ENCODE peak calls at places on chromosome 1, in five cellular contexts. H, S, N, Y and Q are unnamed samples.

GRCh38 chr1:246333855-246334254 is 173.2 kb downstream of the SMYD3 start:
- DNase-seq in H (no peak), S (no peak), N (no peak), Y (no peak), Q (no peak)

GRCh38 chr1:76949503-76949902 is 82.2 kb downstream of the ST6GALNAC5 start:
- DNase-seq in H (no peak), S (peak), N (no peak), Y (no peak), Q (no peak)

GRCh38 chr1:207824691-207825090 is 72.8 kb downstream of the CD46 start:
- DNase-seq in H (no peak), S (no peak), N (peak), Y (no peak), Q (peak)

GRCh38 chr1:12001996-12002493 is 17.3 kb upstream of the MIIP start:
- DNase-seq in H (peak), S (no peak), N (no peak), Y (no peak), Q (no peak)

GRCh38 chr1:30788580-30789387 is 31.2 kb upstream of the LAPTM5 start:
- DNase-seq in H (no peak), S (no peak), N (no peak), Y (no peak), Q (no peak)

GRCh38 chr1:185155600-185156320 is 993 bp downstream of the TRMT1L start:
- DNase-seq in H (no peak), S (peak), N (no peak), Y (no peak), Q (no peak)

GRCh38 chr1:85153149-85153891 is 47.5 kb downstream of the SYDE2 start:
- DNase-seq in H (no peak), S (no peak), N (no peak), Y (no peak), Q (no peak)

GRCh38 chr1:155077758-155078495 is 710 bp upstream of the EFNA3 start:
- DNase-seq in H (no peak), S (no peak), N (peak), Y (no peak), Q (no peak)

GRCh38 chr1:203419558-203419957 is 56.0 kb upstream of the PRELP start:
- DNase-seq in H (no peak), S (no peak), N (no peak), Y (no peak), Q (no peak)

DNA sequence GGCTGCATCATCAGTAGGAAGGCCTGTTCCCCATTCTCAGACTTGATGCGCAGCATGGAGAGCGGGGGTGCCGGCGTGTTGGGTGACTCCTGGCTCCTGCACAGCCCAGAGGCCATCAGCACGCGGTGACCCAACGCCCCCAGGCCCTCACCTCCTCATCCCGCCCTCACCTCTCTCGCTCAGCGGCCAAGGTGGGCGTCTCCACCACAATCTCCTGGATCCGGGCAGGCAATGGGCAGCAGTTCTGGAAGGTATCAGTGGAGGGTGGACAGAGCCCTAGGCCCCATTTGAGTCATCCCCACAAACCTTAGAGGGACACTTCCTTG is 2.8 kb downstream of the SH3BGRL3 start:
- DNase-seq in H (no peak), S (no peak), N (no peak), Y (no peak), Q (peak)
- TF ChIP-seq POLR2A in H (no peak), S (peak), N (no peak), Y (no peak), Q (no peak)

DNA sequence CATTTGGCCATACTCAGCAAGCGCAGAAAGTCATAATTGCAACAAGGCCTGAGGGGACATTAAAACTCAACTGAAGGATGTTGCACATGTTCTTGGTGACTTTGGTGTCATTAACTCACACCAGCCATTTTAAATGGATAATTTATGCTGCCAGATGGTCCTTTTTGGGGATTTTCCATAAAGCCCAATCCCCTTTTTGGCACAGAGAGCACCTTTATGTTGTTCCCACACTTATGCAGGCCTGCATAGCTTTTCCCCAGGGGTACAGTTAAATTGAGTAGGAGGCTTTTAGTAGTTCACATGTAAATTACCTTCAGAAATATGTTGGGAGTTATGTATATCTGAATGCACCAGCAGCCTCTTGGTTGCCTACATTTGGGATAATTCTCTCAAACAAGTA is 279.6 kb downstream of the NFIA start:
- DNase-seq in H (no peak), S (no peak), N (no peak), Y (no peak), Q (no peak)
- H3K27ac ChIP-seq in H (peak), S (no peak), N (no peak), Y (no peak), Q (no peak)

GRCh38 chr1:28232558-28233263 is at the start of gene DNAJC8:
- DNase-seq in H (peak), S (peak), N (peak), Y (peak), Q (peak)
- TF ChIP-seq POLR2A in H (peak), S (peak), N (peak), Y (peak), Q (peak)

GRCh38 chr1:243851765-243852164 is 1.7 kb upstream of the AKT3 start:
- DNase-seq in H (no peak), S (no peak), N (no peak), Y (no peak), Q (no peak)
- H3K27ac ChIP-seq in H (no peak), S (no peak), N (peak), Y (no peak), Q (no peak)

GRCh38 chr1:218304281-218305039 is 19.4 kb downstream of the RRP15 start:
- DNase-seq in H (peak), S (peak), N (no peak), Y (no peak), Q (no peak)
- TF ChIP-seq POLR2A in H (no peak), S (no peak), N (no peak), Y (no peak), Q (no peak)

GRCh38 chr1:160868141-160868540 is 5.5 kb upstream of the CD244 start:
- DNase-seq in H (no peak), S (no peak), N (no peak), Y (no peak), Q (no peak)
- H3K27ac ChIP-seq in H (no peak), S (no peak), N (no peak), Y (no peak), Q (no peak)